ENCODE peak calls at places on chromosomes 1 and 21, in six cellular contexts. One of them, this sample, is unnamed.

GRCh38 chr1:19356266-19356665 is 44.1 kb downstream of the SLC66A1 start:
- DNase-seq in SK-N-SH: no peak
- DNase-seq in heart right ventricle: no peak
- DNase-seq in OCI-LY7: no peak
- DNase-seq in cardiac muscle cell: no peak
- DNase-seq in effector memory CD4-positive, alpha-beta T cell: no peak
- DNase-seq in this sample: no peak

GRCh38 chr1:14824314-14824915 is 225.9 kb downstream of the KAZN start:
- DNase-seq in SK-N-SH: no peak
- DNase-seq in heart right ventricle: no peak
- DNase-seq in OCI-LY7: peak; percentile 7
- DNase-seq in cardiac muscle cell: no peak
- DNase-seq in effector memory CD4-positive, alpha-beta T cell: no peak
- DNase-seq in this sample: no peak

GRCh38 chr1:25118554-25118953 is 113.7 kb downstream of the SYF2 start:
- DNase-seq in SK-N-SH: no peak
- DNase-seq in heart right ventricle: no peak
- DNase-seq in OCI-LY7: no peak
- DNase-seq in cardiac muscle cell: no peak
- DNase-seq in effector memory CD4-positive, alpha-beta T cell: no peak
- DNase-seq in this sample: no peak

GRCh38 chr1:27418326-27418761 is 25.9 kb downstream of the GPR3 start:
- DNase-seq in SK-N-SH: no peak
- DNase-seq in heart right ventricle: peak; percentile 71
- DNase-seq in OCI-LY7: no peak
- DNase-seq in cardiac muscle cell: peak; percentile 66
- DNase-seq in effector memory CD4-positive, alpha-beta T cell: peak; percentile 19
- DNase-seq in this sample: no peak

GRCh38 chr1:199734186-199734585 is 293.3 kb upstream of the NR5A2 start:
- DNase-seq in SK-N-SH: no peak
- DNase-seq in heart right ventricle: no peak
- DNase-seq in OCI-LY7: no peak
- DNase-seq in cardiac muscle cell: no peak
- DNase-seq in effector memory CD4-positive, alpha-beta T cell: no peak
- DNase-seq in this sample: no peak

GRCh38 chr1:110309139-110309538 is 30.0 kb upstream of the RBM15 start:
- DNase-seq in SK-N-SH: no peak
- DNase-seq in heart right ventricle: no peak
- DNase-seq in OCI-LY7: no peak
- DNase-seq in cardiac muscle cell: peak; percentile 44
- DNase-seq in effector memory CD4-positive, alpha-beta T cell: no peak
- DNase-seq in this sample: no peak

GRCh38 chr1:236348071-236348470 is 46.0 kb upstream of the EDARADD start:
- DNase-seq in SK-N-SH: no peak
- DNase-seq in heart right ventricle: no peak
- DNase-seq in OCI-LY7: no peak
- DNase-seq in cardiac muscle cell: no peak
- DNase-seq in effector memory CD4-positive, alpha-beta T cell: no peak
- DNase-seq in this sample: peak; percentile 10

GRCh38 chr1:22879445-22879844 is 93.2 kb downstream of the LACTBL1 start:
- DNase-seq in SK-N-SH: no peak
- DNase-seq in heart right ventricle: no peak
- DNase-seq in OCI-LY7: no peak
- DNase-seq in cardiac muscle cell: no peak
- DNase-seq in effector memory CD4-positive, alpha-beta T cell: no peak
- DNase-seq in this sample: no peak

GRCh38 chr1:147168626-147169058 is 3.6 kb downstream of the PRKAB2 start:
- DNase-seq in SK-N-SH: no peak
- DNase-seq in heart right ventricle: no peak
- DNase-seq in OCI-LY7: no peak
- DNase-seq in cardiac muscle cell: peak; percentile 25
- DNase-seq in effector memory CD4-positive, alpha-beta T cell: no peak
- DNase-seq in this sample: no peak

GRCh38 chr21:45536301-45537081 is 5.7 kb downstream of the SLC19A1 start:
- DNase-seq in SK-N-SH: no peak
- DNase-seq in heart right ventricle: no peak
- DNase-seq in OCI-LY7: no peak
- DNase-seq in cardiac muscle cell: no peak
- DNase-seq in effector memory CD4-positive, alpha-beta T cell: no peak
- DNase-seq in this sample: peak; percentile 95

GRCh38 chr1:79323240-79324025 is 316.9 kb upstream of the ADGRL4 start:
- DNase-seq in SK-N-SH: no peak
- DNase-seq in heart right ventricle: no peak
- DNase-seq in OCI-LY7: no peak
- DNase-seq in cardiac muscle cell: no peak
- DNase-seq in effector memory CD4-positive, alpha-beta T cell: no peak
- DNase-seq in this sample: no peak

GRCh38 chr1:160353223-160353622 is 10.0 kb downstream of the NCSTN start:
- DNase-seq in SK-N-SH: no peak
- DNase-seq in heart right ventricle: no peak
- DNase-seq in OCI-LY7: no peak
- DNase-seq in cardiac muscle cell: no peak
- DNase-seq in effector memory CD4-positive, alpha-beta T cell: no peak
- DNase-seq in this sample: no peak

GRCh38 chr1:218409946-218410510 is 64.9 kb downstream of the TGFB2 start:
- DNase-seq in SK-N-SH: no peak
- DNase-seq in heart right ventricle: no peak
- DNase-seq in OCI-LY7: no peak
- DNase-seq in cardiac muscle cell: no peak
- DNase-seq in effector memory CD4-positive, alpha-beta T cell: no peak
- DNase-seq in this sample: no peak

GRCh38 chr1:60483471-60483870 is 409.9 kb upstream of the C1orf87 start:
- DNase-seq in SK-N-SH: no peak
- DNase-seq in heart right ventricle: no peak
- DNase-seq in OCI-LY7: no peak
- DNase-seq in cardiac muscle cell: no peak
- DNase-seq in effector memory CD4-positive, alpha-beta T cell: no peak
- DNase-seq in this sample: no peak

GRCh38 chr1:31412732-31413404 is at the start of gene SERINC2:
- DNase-seq in SK-N-SH: peak; percentile 89
- DNase-seq in heart right ventricle: no peak
- DNase-seq in OCI-LY7: no peak
- DNase-seq in cardiac muscle cell: peak; percentile 49
- DNase-seq in effector memory CD4-positive, alpha-beta T cell: no peak
- DNase-seq in this sample: no peak

GRCh38 chr1:81424056-81424455 is 376.7 kb upstream of the ADGRL2 start:
- DNase-seq in SK-N-SH: peak; percentile 66
- DNase-seq in heart right ventricle: no peak
- DNase-seq in OCI-LY7: no peak
- DNase-seq in cardiac muscle cell: peak; percentile 33
- DNase-seq in effector memory CD4-positive, alpha-beta T cell: no peak
- DNase-seq in this sample: peak; percentile 19

GRCh38 chr1:153539395-153540093 is 1.2 kb downstream of the S100A5 start:
- DNase-seq in SK-N-SH: no peak
- DNase-seq in heart right ventricle: no peak
- DNase-seq in OCI-LY7: no peak
- DNase-seq in cardiac muscle cell: no peak
- DNase-seq in effector memory CD4-positive, alpha-beta T cell: no peak
- DNase-seq in this sample: no peak

GRCh38 chr1:104921552-104921951 is 1171.9 kb downstream of the AMY1C start:
- DNase-seq in SK-N-SH: no peak
- DNase-seq in heart right ventricle: no peak
- DNase-seq in OCI-LY7: no peak
- DNase-seq in cardiac muscle cell: no peak
- DNase-seq in effector memory CD4-positive, alpha-beta T cell: no peak
- DNase-seq in this sample: no peak

GRCh38 chr1:156081174-156082110 is 823 bp downstream of the MEX3A start:
- DNase-seq in SK-N-SH: peak; percentile 67
- DNase-seq in heart right ventricle: no peak
- DNase-seq in OCI-LY7: no peak
- DNase-seq in cardiac muscle cell: peak; percentile 51
- DNase-seq in effector memory CD4-positive, alpha-beta T cell: no peak
- DNase-seq in this sample: no peak

GRCh38 chr1:79811173-79811572 is 804.6 kb upstream of the ADGRL4 start:
- DNase-seq in SK-N-SH: no peak
- DNase-seq in heart right ventricle: no peak
- DNase-seq in OCI-LY7: no peak
- DNase-seq in cardiac muscle cell: no peak
- DNase-seq in effector memory CD4-positive, alpha-beta T cell: no peak
- DNase-seq in this sample: no peak

GRCh38 chr1:228464487-228464983 is 22.6 kb upstream of the RNF187 start:
- DNase-seq in SK-N-SH: peak; percentile 93
- DNase-seq in heart right ventricle: peak; percentile 76
- DNase-seq in OCI-LY7: peak; percentile 98
- DNase-seq in cardiac muscle cell: peak; percentile 87
- DNase-seq in effector memory CD4-positive, alpha-beta T cell: peak; percentile 85
- DNase-seq in this sample: no peak

GRCh38 chr1:43541721-43542401 is 11.2 kb downstream of the PTPRF start:
- DNase-seq in SK-N-SH: no peak
- DNase-seq in heart right ventricle: peak; percentile 72
- DNase-seq in OCI-LY7: no peak
- DNase-seq in cardiac muscle cell: no peak
- DNase-seq in effector memory CD4-positive, alpha-beta T cell: no peak
- DNase-seq in this sample: no peak

GRCh38 chr1:194309697-194310096 is 1123.3 kb upstream of the B3GALT2 start:
- DNase-seq in SK-N-SH: no peak
- DNase-seq in heart right ventricle: no peak
- DNase-seq in OCI-LY7: no peak
- DNase-seq in cardiac muscle cell: no peak
- DNase-seq in effector memory CD4-positive, alpha-beta T cell: no peak
- DNase-seq in this sample: no peak

DNA sequence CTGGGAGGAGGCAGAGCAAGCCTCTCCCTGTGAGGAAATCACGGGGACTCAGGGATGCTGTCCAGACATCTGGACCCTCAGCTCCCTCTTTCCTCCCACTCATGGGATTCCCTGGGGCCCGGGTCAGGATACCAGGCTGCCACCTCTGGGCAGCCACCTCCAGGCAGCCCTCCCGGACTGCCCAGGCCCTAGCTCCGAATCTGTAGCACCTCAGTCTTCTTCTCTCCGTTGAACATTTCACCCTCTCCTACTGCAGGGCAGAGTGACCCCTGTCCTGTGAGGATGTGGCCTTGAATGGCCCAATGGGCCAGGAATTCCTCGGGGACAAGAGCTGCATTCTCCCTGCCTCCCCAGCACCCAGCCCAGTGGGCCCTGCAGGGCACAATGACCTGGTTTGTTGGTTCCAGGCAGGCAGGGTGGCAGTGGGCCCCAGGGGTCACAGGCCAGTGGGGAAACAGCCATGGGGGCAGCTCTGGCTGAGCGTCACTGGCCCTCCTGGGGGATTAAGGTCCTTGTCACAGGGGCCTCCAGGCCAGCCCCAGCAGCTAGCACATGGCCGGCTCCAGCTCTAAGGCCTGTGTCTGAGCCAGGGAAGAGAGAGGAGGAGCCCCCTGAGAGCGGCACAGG is 9.5 kb upstream of the TTC34 start:
- DNase-seq in SK-N-SH: no peak
- DNase-seq in heart right ventricle: no peak
- DNase-seq in OCI-LY7: no peak
- DNase-seq in cardiac muscle cell: no peak
- DNase-seq in effector memory CD4-positive, alpha-beta T cell: no peak
- DNase-seq in this sample: no peak
- H3K27ac ChIP-seq in SK-N-SH: no peak overlapping the region
- H3K27ac ChIP-seq in heart right ventricle: no peak overlapping the region
- H3K27ac ChIP-seq in OCI-LY7: no peak overlapping the region
- H3K27ac ChIP-seq in cardiac muscle cell: no peak overlapping the region
- H3K27ac ChIP-seq in effector memory CD4-positive, alpha-beta T cell: no peak overlapping the region
- H3K27ac ChIP-seq in this sample: no peak overlapping the region

DNA sequence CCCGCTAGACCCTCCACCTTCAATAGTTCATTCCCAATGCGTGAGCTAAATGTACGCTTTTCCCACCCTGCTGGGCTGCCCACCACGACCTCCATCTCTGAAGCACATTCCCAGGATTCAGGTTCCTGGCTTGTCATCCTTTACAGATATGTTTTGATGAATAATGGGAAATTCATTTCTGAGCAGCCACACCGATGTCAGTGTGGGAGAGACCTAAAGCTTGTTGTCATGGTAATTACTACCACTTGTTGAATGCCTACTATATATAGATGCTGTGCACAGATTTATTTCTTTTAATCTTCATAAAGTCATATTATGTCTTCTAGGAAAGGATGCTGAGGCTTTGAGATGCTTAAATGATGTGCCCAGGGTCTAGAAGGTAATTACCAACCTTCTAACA is 8.0 kb downstream of the RCSD1 start:
- DNase-seq in SK-N-SH: no peak
- DNase-seq in heart right ventricle: no peak
- DNase-seq in OCI-LY7: no peak
- DNase-seq in cardiac muscle cell: no peak
- DNase-seq in effector memory CD4-positive, alpha-beta T cell: no peak
- DNase-seq in this sample: no peak
- H3K36me3 ChIP-seq in SK-N-SH: no peaks in the 10 kb centered on the region
- H3K36me3 ChIP-seq in heart right ventricle: peaks cover 37% of the 10 kb centered on the region
- H3K36me3 ChIP-seq in OCI-LY7: peaks cover 100% of the 10 kb centered on the region
- H3K36me3 ChIP-seq in cardiac muscle cell: peaks cover 17% of the 10 kb centered on the region
- H3K36me3 ChIP-seq in effector memory CD4-positive, alpha-beta T cell: peaks cover 22% of the 10 kb centered on the region
- H3K36me3 ChIP-seq in this sample: no peaks in the 10 kb centered on the region

DNA sequence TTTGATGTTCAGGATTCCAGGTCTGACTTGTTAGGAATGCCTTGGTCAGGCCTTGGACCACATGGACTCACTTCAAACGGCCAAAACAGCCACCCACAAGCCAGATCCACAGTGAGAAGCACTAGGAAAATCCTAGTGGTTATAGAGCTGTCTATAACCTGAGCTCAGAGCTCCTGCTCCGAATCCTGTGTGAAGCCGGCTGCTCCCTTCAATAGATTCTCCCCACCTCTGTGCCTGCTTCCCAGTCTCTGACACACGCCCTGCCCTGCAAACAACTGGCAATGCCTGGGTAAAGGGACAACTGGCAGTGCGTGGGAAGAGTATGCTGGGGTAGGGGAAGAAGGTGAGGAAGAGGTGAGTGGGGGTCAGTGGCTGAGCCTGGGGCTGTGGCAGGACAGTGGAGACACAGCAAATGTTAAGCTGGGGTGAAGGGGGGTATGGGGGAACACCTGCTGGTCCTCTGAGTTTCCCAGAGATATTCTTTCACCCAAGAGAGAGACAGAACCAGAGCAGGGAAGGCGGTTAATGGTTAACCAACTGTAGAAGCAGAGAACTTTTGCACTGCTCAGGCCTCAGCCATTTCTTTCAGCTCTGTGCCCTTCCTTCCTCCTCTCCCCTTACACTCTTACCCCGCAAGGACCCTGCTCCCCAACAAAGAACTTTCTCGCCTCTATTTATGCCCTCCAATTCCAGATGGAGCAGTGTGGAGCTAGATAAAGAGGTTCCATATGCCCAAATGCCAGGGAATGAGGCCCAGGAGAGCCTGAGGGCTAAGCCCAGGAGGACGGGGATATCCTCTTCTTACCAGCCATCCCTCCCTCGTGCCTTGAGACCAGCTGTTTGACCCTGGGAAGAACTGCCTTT is 4.4 kb downstream of the PLXNA2 start:
- DNase-seq in SK-N-SH: peak; percentile 50
- DNase-seq in heart right ventricle: no peak
- DNase-seq in OCI-LY7: no peak
- DNase-seq in cardiac muscle cell: no peak
- DNase-seq in effector memory CD4-positive, alpha-beta T cell: no peak
- DNase-seq in this sample: no peak
- H3K27ac ChIP-seq in SK-N-SH: peak overlapping the region; percentile 22
- H3K27ac ChIP-seq in heart right ventricle: peak overlapping the region; percentile 42
- H3K27ac ChIP-seq in OCI-LY7: no peak overlapping the region
- H3K27ac ChIP-seq in cardiac muscle cell: peak overlapping the region; percentile 12
- H3K27ac ChIP-seq in effector memory CD4-positive, alpha-beta T cell: no peak overlapping the region
- H3K27ac ChIP-seq in this sample: peak overlapping the region; percentile 11

DNA sequence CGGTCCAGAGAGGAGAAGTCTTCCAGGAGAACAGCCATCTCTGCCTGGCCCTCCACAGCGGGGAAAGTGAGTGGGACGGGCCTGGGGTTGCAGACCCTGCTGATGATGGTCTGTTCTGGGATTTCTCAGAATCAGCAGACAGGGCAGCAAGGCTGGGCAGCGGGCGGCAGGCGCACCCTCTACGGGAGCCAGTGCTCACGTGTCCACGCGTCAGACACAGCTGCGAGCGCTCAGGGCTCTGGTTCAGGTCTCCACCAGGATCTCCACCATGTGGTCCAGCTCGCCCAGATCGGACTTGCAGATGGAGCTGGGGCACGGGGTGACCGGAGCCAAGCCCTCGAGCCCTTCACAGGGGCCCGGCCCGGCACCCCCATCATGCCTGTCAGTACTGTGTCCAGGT is 5.5 kb downstream of the CLCA4 start:
- DNase-seq in SK-N-SH: peak; percentile 11
- DNase-seq in heart right ventricle: no peak
- DNase-seq in OCI-LY7: no peak
- DNase-seq in cardiac muscle cell: no peak
- DNase-seq in effector memory CD4-positive, alpha-beta T cell: no peak
- DNase-seq in this sample: no peak
- H3K36me3 ChIP-seq in SK-N-SH: no peaks in the 10 kb centered on the region
- H3K36me3 ChIP-seq in heart right ventricle: no peaks in the 10 kb centered on the region
- H3K36me3 ChIP-seq in OCI-LY7: no peaks in the 10 kb centered on the region
- H3K36me3 ChIP-seq in cardiac muscle cell: no peaks in the 10 kb centered on the region
- H3K36me3 ChIP-seq in effector memory CD4-positive, alpha-beta T cell: no peaks in the 10 kb centered on the region
- H3K36me3 ChIP-seq in this sample: no peaks in the 10 kb centered on the region